ENCODE peak calls at places on chromosomes 4 and X, in nine cellular contexts. A, Q, D, P, V, Y, L, F and X are unnamed samples.

GRCh38 chr4:95531141-95531540 is 17.6 kb downstream of the UNC5C start:
- DNase-seq in F (no peak), D (no peak), V (no peak), Q (no peak), A (no peak), L (no peak), Y (no peak), P (no peak), X (peak; percentile 75)

GRCh38 chr4:15744016-15744415 is 34.1 kb upstream of the CD38 start:
- DNase-seq in P (no peak), L (no peak), Y (no peak), D (no peak), Q (no peak), F (no peak), A (no peak), V (no peak), X (no peak)

GRCh38 chr4:109469915-109470314 is 36.3 kb downstream of the SEC24B start:
- DNase-seq in V (no peak), P (no peak), A (no peak), Q (no peak), L (no peak), Y (no peak), F (no peak), D (no peak), X (no peak)

GRCh38 chr4:180751009-180751408 is 1492.2 kb upstream of the TENM3 start:
- DNase-seq in A (no peak), Y (no peak), F (peak; percentile 3), Q (no peak), V (no peak), P (no peak), D (no peak), L (no peak), X (no peak)

GRCh38 chrX:46965125-46965758 is 53.0 kb downstream of the JADE3 start:
- DNase-seq in P (no peak), Y (no peak), F (no peak), A (no peak), V (no peak), L (no peak), Q (no peak), D (no peak), X (no peak)

GRCh38 chr4:25859429-25860148 is 3.2 kb downstream of the SEL1L3 start:
- DNase-seq in V (no peak), Q (no peak), Y (no peak), P (no peak), L (peak; percentile 75), D (no peak), F (no peak), A (no peak), X (peak; percentile 76)

GRCh38 chr4:80017125-80017854 is 55.7 kb downstream of the ANTXR2 start:
- DNase-seq in V (no peak), Q (no peak), P (no peak), A (peak; percentile 66), D (no peak), L (peak; percentile 32), Y (no peak), F (no peak), X (peak; percentile 46)

GRCh38 chr4:146639414-146639814 is 721 bp downstream of the POU4F2 start:
- DNase-seq in Q (no peak), Y (no peak), P (no peak), V (no peak), A (no peak), D (no peak), L (no peak), F (no peak), X (no peak)

GRCh38 chr4:20615492-20616136 is 84.6 kb upstream of the PACRGL start:
- DNase-seq in Y (no peak), Q (no peak), D (no peak), F (no peak), A (no peak), L (no peak), V (no peak), P (no peak), X (no peak)

GRCh38 chrX:140317462-140317861 is 187.4 kb downstream of the SOX3 start:
- DNase-seq in Q (no peak), L (no peak), V (no peak), Y (no peak), A (no peak), F (no peak), D (no peak), P (no peak), X (no peak)

GRCh38 chrX:20061869-20062254 is 54.8 kb downstream of the MAP7D2 start:
- DNase-seq in Q (no peak), D (no peak), P (no peak), F (no peak), A (no peak), Y (no peak), V (no peak), L (no peak), X (no peak)

GRCh38 chrX:139647597-139647996 is 60.4 kb downstream of the MCF2 start:
- DNase-seq in V (no peak), P (no peak), D (no peak), Y (no peak), F (no peak), A (no peak), Q (no peak), L (no peak), X (no peak)

GRCh38 chrX:6803607-6804006 is 268.7 kb upstream of the VCX3A start:
- DNase-seq in V (no peak), F (no peak), A (no peak), L (no peak), Q (no peak), P (no peak), D (no peak), Y (no peak), X (no peak)

GRCh38 chr4:57943672-57944071 is 833.5 kb upstream of the IGFBP7 start:
- DNase-seq in V (no peak), L (no peak), Q (no peak), F (peak; percentile 1), Y (no peak), A (no peak), D (no peak), P (peak; percentile 27), X (no peak)

DNA sequence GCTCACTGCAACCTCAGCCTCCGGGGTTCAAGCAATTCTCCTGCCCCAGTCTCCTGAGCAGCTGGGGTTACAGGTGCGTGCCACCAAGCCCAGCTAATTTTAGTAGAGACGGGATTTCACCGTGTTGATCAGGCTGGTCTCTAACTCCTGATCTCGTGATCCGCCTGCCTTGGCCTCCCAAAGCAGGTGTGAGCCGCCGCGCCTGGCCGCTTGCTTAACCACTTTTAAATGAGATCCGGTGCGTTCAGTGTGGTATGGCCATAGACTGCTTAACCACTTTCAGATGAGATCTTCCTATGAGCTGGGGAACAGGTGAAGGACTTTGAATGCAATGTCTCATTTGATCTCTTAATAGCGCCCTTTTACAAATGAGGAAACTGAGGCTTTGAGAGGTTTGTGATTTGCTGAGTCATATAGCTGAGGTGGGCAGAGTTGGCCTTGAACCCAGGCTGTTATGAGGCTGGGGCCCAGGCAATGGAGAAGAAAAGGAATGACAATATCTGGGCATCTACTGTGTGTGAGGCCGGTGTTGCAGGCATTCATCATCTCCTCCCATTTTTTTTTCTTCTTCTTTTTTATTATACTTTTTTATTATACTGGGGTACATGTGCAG is 41.9 kb upstream of the NSG1 start:
- DNase-seq in P (no peak), Q (no peak), D (no peak), F (no peak), L (no peak), Y (no peak), A (no peak), V (no peak), X (peak; percentile 76)
- H3K4me3 ChIP-seq in P (no peak overlapping the region), Q (no peak overlapping the region), D (no peak overlapping the region), F (no peak overlapping the region), L (no peak overlapping the region), Y (no peak overlapping the region), A (no peak overlapping the region), V (no peak overlapping the region), X (no peak overlapping the region)

DNA sequence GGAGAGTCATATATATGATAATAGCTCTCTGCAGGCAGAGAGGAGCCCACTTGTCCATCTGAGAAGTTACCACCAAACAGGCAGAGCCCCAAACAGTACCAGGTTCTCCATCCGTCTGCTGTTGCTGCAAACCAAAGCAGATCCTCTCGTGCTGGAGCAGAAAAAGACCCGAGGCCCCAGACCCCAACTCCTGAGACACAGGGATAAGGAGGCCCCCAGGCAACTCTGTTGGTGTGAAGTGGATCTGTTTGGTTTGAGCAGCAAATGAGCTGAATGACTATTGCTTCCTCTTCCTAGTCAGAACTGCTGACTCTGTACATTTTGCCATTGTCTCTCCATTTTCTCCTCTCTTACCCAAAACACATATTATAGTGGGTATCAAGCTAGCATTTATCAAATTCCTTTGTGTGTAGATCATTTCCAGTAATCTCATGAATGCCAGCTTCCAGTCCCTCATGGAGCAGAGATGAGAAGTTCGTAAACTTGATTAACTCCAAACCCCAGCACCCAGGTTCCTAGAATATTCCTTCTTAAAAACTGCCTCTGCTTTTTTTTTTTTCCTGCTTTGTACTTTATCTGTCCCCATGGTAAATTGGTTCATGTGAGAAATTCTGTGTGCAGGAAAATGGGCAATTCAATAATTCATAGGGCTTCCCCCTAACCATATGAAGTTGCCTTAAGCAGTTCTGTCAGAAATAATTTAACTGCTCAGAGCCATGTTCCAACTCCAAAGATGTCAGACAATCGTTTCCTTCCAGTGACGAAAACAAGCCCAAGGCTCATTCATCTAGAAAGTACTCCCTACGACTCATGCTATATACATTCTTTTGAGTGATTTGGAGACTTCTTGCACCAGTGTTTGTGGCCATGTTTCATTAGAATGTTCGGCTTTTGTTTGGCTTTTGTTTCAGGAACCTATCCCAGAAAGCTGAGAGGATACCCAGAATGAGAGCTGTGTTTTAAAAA is 98.6 kb upstream of the ATXN3L start:
- DNase-seq in L (no peak), P (no peak), V (no peak), A (no peak), D (no peak), Q (no peak), F (peak; percentile 4), Y (no peak), X (no peak)
- H3K4me3 ChIP-seq in L (no peak overlapping the region), P (no peak overlapping the region), V (no peak overlapping the region), A (no peak overlapping the region), D (no peak overlapping the region), Q (no peak overlapping the region), F (no peak overlapping the region), Y (no peak overlapping the region), X (no peak overlapping the region)

DNA sequence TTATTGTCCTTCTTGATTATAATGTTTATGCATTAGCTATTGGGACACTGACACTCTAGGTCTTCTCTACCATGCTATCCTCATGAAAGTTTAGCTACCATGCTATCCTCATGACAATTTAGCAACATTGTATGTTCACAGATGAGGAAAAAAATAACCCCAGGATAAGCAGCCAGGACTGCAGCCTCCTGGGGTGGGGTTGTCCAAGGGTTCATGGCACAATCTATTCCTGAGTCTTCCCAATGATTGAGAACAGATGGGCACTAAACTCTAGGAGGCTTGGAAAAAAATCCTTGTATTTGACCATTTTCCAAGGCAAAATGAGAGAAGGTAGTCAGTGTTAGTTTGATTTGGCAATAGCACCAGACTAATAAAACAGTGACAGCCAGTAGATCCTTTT is 619.8 kb upstream of the LCORL start:
- DNase-seq in A (no peak), P (no peak), F (no peak), V (no peak), Q (no peak), L (no peak), D (no peak), Y (no peak), X (no peak)
- H3K4me3 ChIP-seq in A (no peak overlapping the region), P (no peak overlapping the region), F (no peak overlapping the region), V (no peak overlapping the region), Q (no peak overlapping the region), L (no peak overlapping the region), D (no peak overlapping the region), Y (no peak overlapping the region), X (no peak overlapping the region)

DNA sequence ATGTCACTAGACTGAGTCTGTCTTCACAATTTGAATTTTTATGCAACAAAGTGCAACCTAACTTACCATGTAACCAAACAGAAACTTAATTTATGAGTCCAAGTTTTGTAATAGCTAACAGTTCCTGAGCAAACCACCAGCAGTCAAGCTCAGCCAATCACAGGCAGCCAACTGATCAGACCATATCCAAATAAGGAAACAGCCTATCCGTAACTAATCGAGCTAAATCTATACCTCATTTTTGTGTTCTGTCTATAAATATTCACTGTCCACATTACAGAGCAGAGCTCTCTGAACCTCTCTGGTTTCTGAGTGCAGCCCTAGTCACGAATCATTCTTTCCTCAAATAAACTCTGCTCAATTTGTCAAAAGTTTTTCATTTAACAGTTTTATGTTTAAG is 367.6 kb downstream of the PRR32 start:
- DNase-seq in A (no peak), L (no peak), F (peak; percentile 0), V (no peak), P (no peak), Y (no peak), D (no peak), Q (no peak), X (no peak)
- H3K4me3 ChIP-seq in A (no peak overlapping the region), L (no peak overlapping the region), F (no peak overlapping the region), V (no peak overlapping the region), P (no peak overlapping the region), Y (no peak overlapping the region), D (no peak overlapping the region), Q (no peak overlapping the region), X (no peak overlapping the region)